ENCODE peak calls at places on chromosomes 2 and 18, in ten cellular contexts. One of them, this sample, is unnamed. For H3K4me1, the result is how much of the 10 kb centered on the place peaks cover.

GRCh38 chr2:45962522-45962921 is 311.0 kb downstream of the PRKCE start:
- DNase-seq in left ventricle myocardium inferior: peak
- DNase-seq in HCT116: peak
- DNase-seq in heart right ventricle: peak
- DNase-seq in colonic mucosa: peak
- DNase-seq in OCI-LY7: no peak
- DNase-seq in Peyer's patch: no peak
- DNase-seq in spleen: no peak
- DNase-seq in psoas muscle: peak
- DNase-seq in cardiac muscle cell: peak
- DNase-seq in this sample: no peak

GRCh38 chr2:5777089-5777488 is 84.9 kb downstream of the SOX11 start:
- DNase-seq in spleen: no peak
- DNase-seq in cardiac muscle cell: no peak
- DNase-seq in OCI-LY7: no peak
- DNase-seq in colonic mucosa: no peak
- DNase-seq in Peyer's patch: no peak
- DNase-seq in heart right ventricle: no peak
- DNase-seq in psoas muscle: no peak
- DNase-seq in left ventricle myocardium inferior: no peak
- DNase-seq in HCT116: no peak
- DNase-seq in this sample: peak

GRCh38 chr18:52312321-52312720 is 27.7 kb upstream of the DCC start:
- DNase-seq in Peyer's patch: no peak
- DNase-seq in OCI-LY7: no peak
- DNase-seq in spleen: no peak
- DNase-seq in HCT116: no peak
- DNase-seq in left ventricle myocardium inferior: no peak
- DNase-seq in colonic mucosa: no peak
- DNase-seq in psoas muscle: no peak
- DNase-seq in heart right ventricle: no peak
- DNase-seq in cardiac muscle cell: no peak
- DNase-seq in this sample: no peak

GRCh38 chr2:26770986-26771586 is 7.0 kb downstream of the SLC35F6 start:
- DNase-seq in heart right ventricle: peak
- DNase-seq in HCT116: no peak
- DNase-seq in cardiac muscle cell: peak
- DNase-seq in OCI-LY7: peak
- DNase-seq in left ventricle myocardium inferior: peak
- DNase-seq in colonic mucosa: peak
- DNase-seq in Peyer's patch: peak
- DNase-seq in spleen: no peak
- DNase-seq in psoas muscle: peak
- DNase-seq in this sample: peak

GRCh38 chr2:88880441-88880953 is 189.0 kb downstream of the RPIA start:
- DNase-seq in colonic mucosa: peak
- DNase-seq in left ventricle myocardium inferior: no peak
- DNase-seq in OCI-LY7: peak
- DNase-seq in cardiac muscle cell: peak
- DNase-seq in heart right ventricle: no peak
- DNase-seq in psoas muscle: no peak
- DNase-seq in spleen: no peak
- DNase-seq in HCT116: peak
- DNase-seq in Peyer's patch: peak
- DNase-seq in this sample: peak

GRCh38 chr2:238573065-238573778 is 146.5 kb downstream of the ASB1 start:
- DNase-seq in colonic mucosa: no peak
- DNase-seq in heart right ventricle: no peak
- DNase-seq in Peyer's patch: no peak
- DNase-seq in OCI-LY7: peak
- DNase-seq in HCT116: peak
- DNase-seq in left ventricle myocardium inferior: no peak
- DNase-seq in psoas muscle: no peak
- DNase-seq in cardiac muscle cell: no peak
- DNase-seq in spleen: no peak
- DNase-seq in this sample: no peak

GRCh38 chr2:29613792-29614266 is 307.6 kb downstream of the ALK start:
- DNase-seq in HCT116: no peak
- DNase-seq in left ventricle myocardium inferior: no peak
- DNase-seq in spleen: no peak
- DNase-seq in psoas muscle: no peak
- DNase-seq in colonic mucosa: no peak
- DNase-seq in OCI-LY7: no peak
- DNase-seq in cardiac muscle cell: no peak
- DNase-seq in heart right ventricle: no peak
- DNase-seq in Peyer's patch: no peak
- DNase-seq in this sample: no peak

GRCh38 chr18:25076980-25077780 is 274.8 kb downstream of the ZNF521 start:
- DNase-seq in left ventricle myocardium inferior: no peak
- DNase-seq in colonic mucosa: no peak
- DNase-seq in psoas muscle: no peak
- DNase-seq in spleen: no peak
- DNase-seq in Peyer's patch: no peak
- DNase-seq in heart right ventricle: no peak
- DNase-seq in cardiac muscle cell: no peak
- DNase-seq in HCT116: no peak
- DNase-seq in OCI-LY7: no peak
- DNase-seq in this sample: peak

GRCh38 chr18:66966171-66966570 is 362.3 kb upstream of the CDH19 start:
- DNase-seq in spleen: no peak
- DNase-seq in heart right ventricle: no peak
- DNase-seq in Peyer's patch: no peak
- DNase-seq in psoas muscle: no peak
- DNase-seq in left ventricle myocardium inferior: no peak
- DNase-seq in cardiac muscle cell: no peak
- DNase-seq in OCI-LY7: no peak
- DNase-seq in HCT116: no peak
- DNase-seq in colonic mucosa: no peak
- DNase-seq in this sample: no peak

GRCh38 chr18:6757966-6758365 is 28.4 kb downstream of the ARHGAP28 start:
- DNase-seq in spleen: no peak
- DNase-seq in Peyer's patch: no peak
- DNase-seq in colonic mucosa: no peak
- DNase-seq in psoas muscle: no peak
- DNase-seq in OCI-LY7: no peak
- DNase-seq in left ventricle myocardium inferior: no peak
- DNase-seq in heart right ventricle: no peak
- DNase-seq in HCT116: no peak
- DNase-seq in cardiac muscle cell: no peak
- DNase-seq in this sample: no peak

GRCh38 chr2:26412091-26412673 is 10.5 kb downstream of the DRC1 start:
- DNase-seq in spleen: no peak
- DNase-seq in colonic mucosa: no peak
- DNase-seq in OCI-LY7: no peak
- DNase-seq in Peyer's patch: no peak
- DNase-seq in left ventricle myocardium inferior: no peak
- DNase-seq in psoas muscle: no peak
- DNase-seq in cardiac muscle cell: peak
- DNase-seq in heart right ventricle: no peak
- DNase-seq in HCT116: no peak
- DNase-seq in this sample: no peak

GRCh38 chr2:215527738-215528137 is 91.9 kb upstream of the FN1 start:
- DNase-seq in heart right ventricle: no peak
- DNase-seq in cardiac muscle cell: peak
- DNase-seq in spleen: no peak
- DNase-seq in Peyer's patch: no peak
- DNase-seq in psoas muscle: no peak
- DNase-seq in colonic mucosa: no peak
- DNase-seq in left ventricle myocardium inferior: no peak
- DNase-seq in OCI-LY7: no peak
- DNase-seq in HCT116: no peak
- DNase-seq in this sample: no peak

GRCh38 chr2:232789067-232789466 is 12.7 kb upstream of the KCNJ13 start:
- DNase-seq in OCI-LY7: no peak
- DNase-seq in heart right ventricle: no peak
- DNase-seq in HCT116: no peak
- DNase-seq in left ventricle myocardium inferior: no peak
- DNase-seq in psoas muscle: no peak
- DNase-seq in Peyer's patch: no peak
- DNase-seq in cardiac muscle cell: peak
- DNase-seq in spleen: no peak
- DNase-seq in colonic mucosa: peak
- DNase-seq in this sample: no peak

GRCh38 chr2:15704788-15705115 is 113.1 kb downstream of the DDX1 start:
- DNase-seq in left ventricle myocardium inferior: no peak
- DNase-seq in psoas muscle: no peak
- DNase-seq in OCI-LY7: no peak
- DNase-seq in Peyer's patch: no peak
- DNase-seq in cardiac muscle cell: no peak
- DNase-seq in HCT116: no peak
- DNase-seq in spleen: no peak
- DNase-seq in colonic mucosa: no peak
- DNase-seq in heart right ventricle: no peak
- DNase-seq in this sample: no peak

GRCh38 chr2:54601339-54601738 is 122.1 kb upstream of the EML6 start:
- DNase-seq in spleen: no peak
- DNase-seq in colonic mucosa: no peak
- DNase-seq in cardiac muscle cell: no peak
- DNase-seq in left ventricle myocardium inferior: no peak
- DNase-seq in psoas muscle: no peak
- DNase-seq in HCT116: no peak
- DNase-seq in heart right ventricle: no peak
- DNase-seq in Peyer's patch: no peak
- DNase-seq in OCI-LY7: no peak
- DNase-seq in this sample: no peak
- H3K4me1 ChIP-seq in spleen: half or more
- H3K4me1 ChIP-seq in colonic mucosa: under half
- H3K4me1 ChIP-seq in cardiac muscle cell: half or more
- H3K4me1 ChIP-seq in left ventricle myocardium inferior: half or more
- H3K4me1 ChIP-seq in psoas muscle: half or more
- H3K4me1 ChIP-seq in HCT116: under half
- H3K4me1 ChIP-seq in heart right ventricle: half or more
- H3K4me1 ChIP-seq in Peyer's patch: under half
- H3K4me1 ChIP-seq in OCI-LY7: under half
- H3K4me1 ChIP-seq in this sample: under half

GRCh38 chr2:7363906-7364305 is 446.7 kb downstream of the RNF144A start:
- DNase-seq in OCI-LY7: peak
- DNase-seq in spleen: no peak
- DNase-seq in HCT116: no peak
- DNase-seq in left ventricle myocardium inferior: no peak
- DNase-seq in Peyer's patch: no peak
- DNase-seq in cardiac muscle cell: no peak
- DNase-seq in heart right ventricle: no peak
- DNase-seq in psoas muscle: no peak
- DNase-seq in colonic mucosa: no peak
- DNase-seq in this sample: no peak
- TF ChIP-seq CTCF in OCI-LY7: peak
- TF ChIP-seq CTCF in spleen: no peak
- TF ChIP-seq CTCF in HCT116: peak
- TF ChIP-seq CTCF in left ventricle myocardium inferior: no peak
- TF ChIP-seq CTCF in Peyer's patch: no peak
- TF ChIP-seq CTCF in cardiac muscle cell: no peak
- TF ChIP-seq CTCF in heart right ventricle: no peak
- TF ChIP-seq CTCF in psoas muscle: no peak
- TF ChIP-seq CTCF in colonic mucosa: no peak
- TF ChIP-seq CTCF in this sample: peak

GRCh38 chr18:55214534-55214933 is 255.3 kb upstream of the CCDC68 start:
- DNase-seq in HCT116: no peak
- DNase-seq in heart right ventricle: no peak
- DNase-seq in spleen: no peak
- DNase-seq in Peyer's patch: no peak
- DNase-seq in psoas muscle: no peak
- DNase-seq in colonic mucosa: no peak
- DNase-seq in cardiac muscle cell: no peak
- DNase-seq in OCI-LY7: no peak
- DNase-seq in left ventricle myocardium inferior: no peak
- DNase-seq in this sample: no peak
- H3K4me1 ChIP-seq in HCT116: under half
- H3K4me1 ChIP-seq in heart right ventricle: under half
- H3K4me1 ChIP-seq in spleen: under half
- H3K4me1 ChIP-seq in Peyer's patch: under half
- H3K4me1 ChIP-seq in psoas muscle: under half
- H3K4me1 ChIP-seq in colonic mucosa: under half
- H3K4me1 ChIP-seq in cardiac muscle cell: under half
- H3K4me1 ChIP-seq in OCI-LY7: under half
- H3K4me1 ChIP-seq in left ventricle myocardium inferior: under half
- H3K4me1 ChIP-seq in this sample: under half

GRCh38 chr18:54916507-54916906 is 42.8 kb downstream of the CCDC68 start:
- DNase-seq in left ventricle myocardium inferior: no peak
- DNase-seq in Peyer's patch: no peak
- DNase-seq in colonic mucosa: no peak
- DNase-seq in psoas muscle: no peak
- DNase-seq in heart right ventricle: no peak
- DNase-seq in cardiac muscle cell: no peak
- DNase-seq in spleen: no peak
- DNase-seq in OCI-LY7: no peak
- DNase-seq in HCT116: no peak
- DNase-seq in this sample: no peak
- TF ChIP-seq CTCF in left ventricle myocardium inferior: no peak
- TF ChIP-seq CTCF in Peyer's patch: no peak
- TF ChIP-seq CTCF in colonic mucosa: no peak
- TF ChIP-seq CTCF in psoas muscle: no peak
- TF ChIP-seq CTCF in heart right ventricle: no peak
- TF ChIP-seq CTCF in cardiac muscle cell: no peak
- TF ChIP-seq CTCF in spleen: no peak
- TF ChIP-seq CTCF in OCI-LY7: no peak
- TF ChIP-seq CTCF in HCT116: no peak
- TF ChIP-seq CTCF in this sample: no peak

GRCh38 chr2:85886141-85886540 is 2.6 kb downstream of the ST3GAL5 start:
- DNase-seq in OCI-LY7: no peak
- DNase-seq in spleen: no peak
- DNase-seq in left ventricle myocardium inferior: no peak
- DNase-seq in colonic mucosa: no peak
- DNase-seq in psoas muscle: no peak
- DNase-seq in heart right ventricle: no peak
- DNase-seq in HCT116: no peak
- DNase-seq in cardiac muscle cell: no peak
- DNase-seq in Peyer's patch: no peak
- DNase-seq in this sample: no peak
- H3K4me1 ChIP-seq in OCI-LY7: under half
- H3K4me1 ChIP-seq in spleen: half or more
- H3K4me1 ChIP-seq in left ventricle myocardium inferior: half or more
- H3K4me1 ChIP-seq in colonic mucosa: under half
- H3K4me1 ChIP-seq in psoas muscle: under half
- H3K4me1 ChIP-seq in heart right ventricle: under half
- H3K4me1 ChIP-seq in HCT116: under half
- H3K4me1 ChIP-seq in cardiac muscle cell: under half
- H3K4me1 ChIP-seq in Peyer's patch: under half
- H3K4me1 ChIP-seq in this sample: under half

DNA sequence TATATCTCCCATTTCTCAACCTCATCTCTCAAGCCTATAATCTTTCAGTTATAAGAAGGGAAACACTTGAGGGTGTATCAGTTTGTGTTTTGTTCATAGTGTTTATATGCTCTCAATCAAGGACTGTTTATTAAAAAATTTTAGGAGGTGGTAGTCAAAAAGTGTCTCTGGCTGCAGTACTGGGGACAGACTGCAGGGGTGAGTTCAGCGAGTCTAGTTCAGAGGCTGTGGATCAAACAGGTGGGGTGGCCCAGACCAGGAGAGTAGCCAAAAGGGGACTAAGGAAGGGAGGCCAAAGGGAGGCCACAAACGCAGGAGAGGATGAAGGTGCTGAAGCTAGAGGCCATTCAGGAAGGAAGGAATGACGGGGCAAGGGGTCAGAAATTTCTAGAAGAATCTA is 136.3 kb downstream of the MSH2 start:
- DNase-seq in Peyer's patch: no peak
- DNase-seq in cardiac muscle cell: no peak
- DNase-seq in left ventricle myocardium inferior: no peak
- DNase-seq in spleen: no peak
- DNase-seq in colonic mucosa: no peak
- DNase-seq in OCI-LY7: no peak
- DNase-seq in psoas muscle: no peak
- DNase-seq in HCT116: no peak
- DNase-seq in heart right ventricle: no peak
- DNase-seq in this sample: no peak
- TF ChIP-seq CTCF in Peyer's patch: no peak
- TF ChIP-seq CTCF in cardiac muscle cell: peak
- TF ChIP-seq CTCF in left ventricle myocardium inferior: peak
- TF ChIP-seq CTCF in spleen: no peak
- TF ChIP-seq CTCF in colonic mucosa: no peak
- TF ChIP-seq CTCF in OCI-LY7: peak
- TF ChIP-seq CTCF in psoas muscle: no peak
- TF ChIP-seq CTCF in HCT116: no peak
- TF ChIP-seq CTCF in heart right ventricle: no peak
- TF ChIP-seq CTCF in this sample: no peak